ENCODE peak calls at places on chromosome 6, in seven cellular contexts. J, A, Y, N, G, H and I are unnamed samples.

GRCh38 chr6:43491750-43492661 is 14.6 kb downstream of the TJAP1 start:
- DNase-seq in J (peak; percentile 74), A (no peak), Y (peak; percentile 94), N (no peak), G (peak; percentile 90), H (peak; percentile 82), I (peak; percentile 72)

GRCh38 chr6:143299253-143300166 is 151.0 kb downstream of the ADAT2 start:
- DNase-seq in J (no peak), A (no peak), Y (no peak), N (no peak), G (no peak), H (no peak), I (no peak)

GRCh38 chr6:105711216-105711615 is 308.3 kb upstream of the PREP start:
- DNase-seq in J (no peak), A (no peak), Y (no peak), N (no peak), G (no peak), H (no peak), I (no peak)

GRCh38 chr6:163214259-163214658 is 200.3 kb upstream of the QKI start:
- DNase-seq in J (no peak), A (no peak), Y (no peak), N (no peak), G (no peak), H (no peak), I (no peak)

GRCh38 chr6:84026721-84027164 is 6.8 kb upstream of the MRAP2 start:
- DNase-seq in J (no peak), A (no peak), Y (no peak), N (no peak), G (no peak), H (no peak), I (no peak)

GRCh38 chr6:111978826-111979225 is 75.1 kb upstream of the CCN6 start:
- DNase-seq in J (no peak), A (no peak), Y (no peak), N (no peak), G (no peak), H (no peak), I (no peak)

GRCh38 chr6:157095569-157095968 is 227.8 kb downstream of the TMEM242 start:
- DNase-seq in J (no peak), A (no peak), Y (no peak), N (no peak), G (no peak), H (no peak), I (no peak)

GRCh38 chr6:51098801-51099200 is 280.1 kb downstream of the TFAP2B start:
- DNase-seq in J (no peak), A (no peak), Y (no peak), N (no peak), G (no peak), H (no peak), I (no peak)

GRCh38 chr6:145823322-145823944 is 8.8 kb upstream of the FBXO30 start:
- DNase-seq in J (no peak), A (no peak), Y (no peak), N (no peak), G (no peak), H (no peak), I (no peak)

GRCh38 chr6:65650086-65650485 is 56.9 kb downstream of the EYS start:
- DNase-seq in J (no peak), A (no peak), Y (no peak), N (no peak), G (no peak), H (no peak), I (no peak)

GRCh38 chr6:140956567-140957306 is 1176.0 kb upstream of the GJE1 start:
- DNase-seq in J (no peak), A (no peak), Y (no peak), N (no peak), G (no peak), H (no peak), I (no peak)

GRCh38 chr6:3408665-3409064 is 48.2 kb downstream of the SLC22A23 start:
- DNase-seq in J (no peak), A (no peak), Y (no peak), N (no peak), G (no peak), H (no peak), I (no peak)
- H3K4me3 ChIP-seq in J (no peak overlapping the region), A (no peak overlapping the region), Y (no peak overlapping the region), N (no peak overlapping the region), G (no peak overlapping the region), H (no peak overlapping the region), I (no peak overlapping the region)

GRCh38 chr6:53011993-53012392 is 16.9 kb upstream of the GSTA4 start:
- DNase-seq in J (no peak), A (no peak), Y (no peak), N (no peak), G (no peak), H (no peak), I (no peak)
- H3K36me3 ChIP-seq in J (peaks cover 7% of the 10 kb centered on the region), A (peaks cover 59% of the 10 kb centered on the region), Y (peaks cover 16% of the 10 kb centered on the region), N (no peaks in the 10 kb centered on the region), G (peaks cover 35% of the 10 kb centered on the region), H (peaks cover 42% of the 10 kb centered on the region), I (no peaks in the 10 kb centered on the region)

DNA sequence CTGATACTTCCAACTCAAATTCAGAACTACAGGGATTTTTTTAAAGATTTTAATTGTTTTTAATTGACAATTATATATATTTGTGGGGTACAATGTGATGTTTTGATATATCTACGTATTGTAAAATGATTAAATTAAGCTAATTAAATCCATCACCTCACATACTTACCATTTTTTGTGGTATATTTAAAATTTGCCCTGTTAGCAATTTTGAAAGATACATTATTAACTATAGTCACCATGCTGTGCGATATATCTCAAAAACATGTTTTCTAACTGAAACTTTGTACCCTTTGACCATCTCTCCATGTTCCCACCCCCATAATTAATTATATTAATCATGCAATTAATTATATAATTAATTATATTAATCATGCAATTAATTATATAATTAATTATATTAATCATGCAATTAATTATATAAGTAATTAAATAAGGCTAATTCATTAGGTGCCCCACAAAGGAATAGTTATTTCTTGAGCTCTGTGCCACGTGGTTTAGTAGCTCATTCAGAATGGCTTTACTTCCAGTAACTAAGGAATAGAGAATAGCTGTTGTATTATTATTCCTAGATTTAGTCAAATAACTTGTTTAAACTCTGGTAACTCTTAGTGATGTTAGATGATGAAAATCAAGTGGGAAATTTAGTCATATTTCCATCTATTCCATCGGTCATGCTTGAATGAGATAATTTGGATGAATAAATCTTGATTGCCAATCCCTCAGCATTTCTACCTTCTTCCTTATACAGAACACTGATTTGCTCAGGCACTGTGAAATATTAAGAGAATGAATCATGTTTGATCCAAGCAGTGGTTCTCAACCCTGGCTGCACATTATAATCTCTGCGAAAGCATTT is 25.1 kb downstream of the LOC128125822 start:
- DNase-seq in J (no peak), A (peak; percentile 5), Y (no peak), N (no peak), G (no peak), H (no peak), I (no peak)
- H3K4me3 ChIP-seq in J (no peak overlapping the region), A (peak overlapping the region; percentile 64), Y (no peak overlapping the region), N (no peak overlapping the region), G (peak overlapping the region; percentile 32), H (no peak overlapping the region), I (no peak overlapping the region)

DNA sequence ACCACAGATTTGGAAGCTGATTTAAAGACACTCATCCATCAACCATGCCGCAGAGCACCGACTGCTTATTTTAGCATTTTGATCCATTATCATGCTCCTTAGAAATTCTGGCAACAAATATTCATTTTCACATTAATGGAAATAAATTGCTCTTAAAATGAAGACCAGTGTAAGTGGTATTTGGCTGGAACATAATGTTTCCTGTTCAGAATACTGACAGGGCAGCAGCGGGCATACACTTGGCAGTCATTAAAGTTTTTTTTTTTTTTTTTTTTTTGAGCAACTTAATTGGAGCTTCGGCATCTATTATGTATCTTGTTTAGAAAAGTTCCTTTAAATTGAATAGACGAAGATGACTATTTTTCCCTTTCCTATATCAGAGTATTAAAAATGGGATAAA is 47.4 kb downstream of the MAP3K5 start:
- DNase-seq in J (no peak), A (no peak), Y (no peak), N (no peak), G (no peak), H (no peak), I (no peak)
- H3K36me3 ChIP-seq in J (no peaks in the 10 kb centered on the region), A (peaks cover 5% of the 10 kb centered on the region), Y (no peaks in the 10 kb centered on the region), N (no peaks in the 10 kb centered on the region), G (no peaks in the 10 kb centered on the region), H (no peaks in the 10 kb centered on the region), I (no peaks in the 10 kb centered on the region)

GRCh38 chr6:123770247-123770949 is 33.3 kb upstream of the NKAIN2 start:
- DNase-seq in J (no peak), A (no peak), Y (no peak), N (peak; percentile 78), G (no peak), H (no peak), I (no peak)

GRCh38 chr6:123771126-123771525 is 32.5 kb upstream of the NKAIN2 start:
- DNase-seq in J (no peak), A (no peak), Y (no peak), N (no peak), G (no peak), H (no peak), I (no peak)

GRCh38 chr6:123768939-123769338 is 34.7 kb upstream of the NKAIN2 start:
- DNase-seq in J (no peak), A (no peak), Y (no peak), N (no peak), G (no peak), H (no peak), I (no peak)

GRCh38 chr6:123764717-123765116 is 38.9 kb upstream of the NKAIN2 start:
- DNase-seq in J (no peak), A (no peak), Y (no peak), N (no peak), G (no peak), H (no peak), I (no peak)

DNA sequence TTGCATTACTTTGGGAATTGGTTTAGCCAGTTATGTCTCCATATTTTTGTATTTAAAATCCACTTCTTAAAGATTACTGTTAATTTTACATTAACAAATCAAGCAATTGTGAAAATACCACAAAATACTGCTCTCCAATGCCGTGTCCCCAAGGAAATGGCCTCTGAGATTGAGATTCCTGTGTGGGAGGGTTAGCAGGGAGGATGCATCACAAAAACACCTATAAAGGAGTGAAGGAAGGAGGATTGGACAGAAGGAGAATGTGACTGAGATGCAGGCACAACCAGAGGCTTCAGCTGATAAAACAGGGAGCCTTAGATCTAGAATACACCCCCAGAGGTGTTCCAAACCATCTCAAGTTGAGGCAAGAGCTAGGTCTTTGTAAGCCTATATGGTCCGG is 34.2 kb upstream of the NKAIN2 start:
- DNase-seq in J (no peak), A (no peak), Y (no peak), N (no peak), G (no peak), H (no peak), I (no peak)
- H3K4me3 ChIP-seq in J (no peak overlapping the region), A (no peak overlapping the region), Y (no peak overlapping the region), N (peak overlapping the region; percentile 42), G (no peak overlapping the region), H (no peak overlapping the region), I (no peak overlapping the region)

GRCh38 chr6:149781715-149782114 is 32.2 kb downstream of the PCMT1 start:
- DNase-seq in J (no peak), A (no peak), Y (no peak), N (no peak), G (no peak), H (no peak), I (no peak)
- H3K36me3 ChIP-seq in J (no peaks in the 10 kb centered on the region), A (peaks cover 72% of the 10 kb centered on the region), Y (no peaks in the 10 kb centered on the region), N (no peaks in the 10 kb centered on the region), G (no peaks in the 10 kb centered on the region), H (no peaks in the 10 kb centered on the region), I (no peaks in the 10 kb centered on the region)